ENCODE peak calls at places on chromosome 6, in eight cellular contexts. M is neural crest cell; N is astrocyte; Y is spleen; S is CD8-positive, alpha-beta T cell; Q is AG09319; R is AG09309; K is A673. U is an unnamed sample.

GRCh38 chr6:26217714-26218075 is 130.5 kb downstream of the HFE start:
- DNase-seq in M (no peak), N (no peak), Y (peak), S (no peak), Q (no peak), R (no peak), K (peak), U (no peak)

GRCh38 chr6:18488526-18489270 is 101.5 kb downstream of the RNF144B start:
- DNase-seq in M (no peak), N (peak), Y (no peak), S (no peak), Q (no peak), R (no peak), K (no peak), U (no peak)

GRCh38 chr6:151284431-151285060 is 44.8 kb downstream of the AKAP12 start:
- DNase-seq in M (no peak), N (no peak), Y (no peak), S (no peak), Q (no peak), R (no peak), K (peak), U (no peak)

GRCh38 chr6:122389704-122390103 is 9.7 kb upstream of the HSF2 start:
- DNase-seq in M (no peak), N (no peak), Y (no peak), S (no peak), Q (no peak), R (no peak), K (no peak), U (no peak)

GRCh38 chr6:113859349-113860164 is 2.4 kb downstream of the MARCKS start:
- DNase-seq in M (no peak), N (peak), Y (peak), S (no peak), Q (no peak), R (no peak), K (no peak), U (no peak)

GRCh38 chr6:144148891-144149290 is 1.4 kb upstream of the STX11 start:
- DNase-seq in M (no peak), N (no peak), Y (no peak), S (no peak), Q (no peak), R (no peak), K (no peak), U (no peak)

GRCh38 chr6:32700391-32701040 is 34.1 kb upstream of the HLA-DQB1 start:
- DNase-seq in M (peak), N (peak), Y (no peak), S (no peak), Q (peak), R (peak), K (peak), U (peak)

GRCh38 chr6:41159415-41160082 is 3.4 kb downstream of the TREM2 start:
- DNase-seq in M (no peak), N (no peak), Y (no peak), S (no peak), Q (no peak), R (no peak), K (no peak), U (no peak)

GRCh38 chr6:126607281-126607680 is 267.4 kb downstream of the CENPW start:
- DNase-seq in M (no peak), N (no peak), Y (no peak), S (no peak), Q (no peak), R (no peak), K (no peak), U (no peak)

GRCh38 chr6:130557481-130558112 is 191.8 kb downstream of the TMEM200A start:
- DNase-seq in M (no peak), N (no peak), Y (no peak), S (no peak), Q (no peak), R (no peak), K (no peak), U (no peak)

GRCh38 chr6:138115877-138116660 is 8.8 kb upstream of the PERP start:
- DNase-seq in M (no peak), N (peak), Y (peak), S (peak), Q (peak), R (peak), K (peak), U (no peak)

GRCh38 chr6:161104966-161105365 is 113.4 kb downstream of the MAP3K4 start:
- DNase-seq in M (no peak), N (peak), Y (no peak), S (no peak), Q (no peak), R (peak), K (no peak), U (no peak)

GRCh38 chr6:137821486-137821885 is 45.6 kb upstream of the TNFAIP3 start:
- DNase-seq in M (no peak), N (no peak), Y (no peak), S (no peak), Q (no peak), R (no peak), K (no peak), U (no peak)

GRCh38 chr6:87747646-87748045 is 45.6 kb upstream of the AKIRIN2 start:
- DNase-seq in M (no peak), N (no peak), Y (no peak), S (no peak), Q (no peak), R (no peak), K (no peak), U (no peak)

GRCh38 chr6:141848029-141848890 is 284.5 kb upstream of the GJE1 start:
- DNase-seq in M (no peak), N (peak), Y (no peak), S (no peak), Q (no peak), R (no peak), K (no peak), U (no peak)

DNA sequence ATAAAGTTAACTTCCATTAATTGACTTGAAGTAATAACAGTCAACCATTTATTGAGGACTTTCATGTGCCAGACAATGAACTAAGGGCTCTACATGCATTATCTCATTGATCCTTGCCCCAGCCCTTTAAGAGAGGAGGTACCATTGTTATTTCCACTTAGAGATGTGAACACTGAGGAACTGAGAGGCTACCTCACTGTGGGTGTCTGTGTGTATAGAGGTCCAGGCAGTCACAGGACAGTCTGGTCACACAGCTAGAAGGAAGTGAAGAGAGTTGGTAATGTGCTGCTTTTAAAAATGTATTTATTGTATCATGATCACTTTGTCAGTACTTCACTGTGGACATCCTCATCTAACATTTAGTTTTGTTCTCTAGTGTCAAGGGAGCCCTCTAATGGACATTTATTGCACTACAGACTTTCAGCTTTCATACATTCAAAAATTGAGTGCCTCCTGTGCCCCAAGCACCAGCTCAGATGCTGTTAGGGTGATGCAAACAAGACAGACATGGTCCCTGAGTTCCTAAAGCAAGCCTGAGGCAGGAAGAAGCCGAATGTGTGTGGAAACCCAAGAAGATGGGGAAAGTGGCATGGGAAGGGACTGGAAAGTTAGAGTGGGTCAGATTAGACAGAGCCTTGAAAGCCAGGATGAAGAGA is 122.9 kb downstream of the SLC16A10 start:
- DNase-seq in M (peak), N (peak), Y (no peak), S (no peak), Q (no peak), R (peak), K (peak), U (no peak)
- TF ChIP-seq CTCF in M (peak), N (peak), Y (peak), S (peak), Q (peak), R (peak), K (peak), U (peak)

DNA sequence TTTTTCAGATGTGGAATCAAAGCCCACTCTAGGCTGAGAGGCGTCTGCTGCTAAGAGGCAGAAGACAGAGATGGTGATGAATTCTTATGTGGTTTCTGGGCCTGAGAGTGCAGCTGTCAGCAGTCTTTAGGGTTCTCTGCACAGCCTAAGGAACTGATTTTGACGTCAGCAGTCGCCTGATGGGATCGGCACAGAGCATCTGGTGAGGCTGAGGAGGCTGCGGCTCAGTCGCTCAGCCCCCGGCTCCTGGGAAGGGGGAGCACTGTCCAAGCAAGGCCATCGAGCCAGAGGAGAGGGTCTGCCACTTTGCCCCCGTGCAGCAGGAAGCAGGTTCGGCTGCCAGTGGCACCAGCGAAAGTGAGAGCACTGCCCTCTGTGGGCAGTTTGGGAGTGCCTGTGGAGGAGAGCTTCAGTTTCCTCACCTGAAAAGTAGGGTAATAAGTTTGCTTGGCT is 92.5 kb downstream of the TCP11 start:
- DNase-seq in M (no peak), N (peak), Y (no peak), S (no peak), Q (no peak), R (no peak), K (no peak), U (no peak)
- TF ChIP-seq CTCF in M (peak), N (peak), Y (no peak), S (peak), Q (peak), R (peak), K (peak), U (no peak)

DNA sequence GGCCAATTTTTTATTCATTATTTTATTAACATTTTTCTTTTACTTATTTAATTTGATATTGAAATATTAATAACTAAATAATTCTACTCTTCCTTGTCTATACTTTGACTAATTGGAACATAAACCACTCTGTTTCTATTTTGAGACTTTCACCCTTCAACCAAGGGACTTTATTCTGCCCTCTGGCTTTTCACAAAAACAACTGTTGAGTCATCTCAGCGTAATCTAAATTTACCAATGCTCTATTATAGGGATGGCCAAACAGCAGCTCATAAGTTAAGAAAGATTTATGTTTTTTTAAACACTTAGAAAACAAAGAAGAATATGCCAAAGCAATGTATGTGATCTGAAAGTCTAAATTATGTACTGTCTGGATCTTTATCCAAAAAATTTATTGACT is 46.7 kb downstream of the DOP1A start:
- DNase-seq in M (no peak), N (peak), Y (no peak), S (no peak), Q (no peak), R (no peak), K (no peak), U (no peak)
- TF ChIP-seq CTCF in M (no peak), N (no peak), Y (no peak), S (no peak), Q (no peak), R (no peak), K (no peak), U (no peak)

DNA sequence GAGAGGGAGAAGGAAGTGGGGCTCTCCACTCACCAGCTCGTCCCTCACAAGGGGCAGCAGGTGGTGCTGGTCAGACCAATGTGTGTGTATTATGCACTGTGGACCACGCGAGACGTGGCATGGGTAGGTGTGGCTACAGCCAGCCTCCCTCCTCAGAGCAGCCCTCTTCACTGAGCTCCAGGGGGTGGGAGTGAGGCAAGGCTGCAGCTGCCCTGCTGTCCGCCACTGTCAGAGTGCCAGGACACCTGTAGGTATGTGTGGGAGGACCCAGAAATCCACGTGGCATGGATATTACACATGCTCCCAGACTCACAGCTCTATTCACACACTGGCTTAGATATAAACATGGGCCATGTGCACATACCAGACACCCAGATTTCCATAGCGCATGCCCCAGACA is 90.3 kb downstream of the VEGFA start:
- DNase-seq in M (no peak), N (no peak), Y (peak), S (no peak), Q (no peak), R (no peak), K (no peak), U (no peak)
- TF ChIP-seq CTCF in M (no peak), N (no peak), Y (no peak), S (no peak), Q (no peak), R (no peak), K (no peak), U (no peak)

GRCh38 chr6:169933251-169933821 is 181.9 kb downstream of the ERMARD start:
- DNase-seq in M (no peak), N (no peak), Y (no peak), S (no peak), Q (no peak), R (no peak), K (no peak), U (no peak)
- TF ChIP-seq CTCF in M (no peak), N (no peak), Y (no peak), S (no peak), Q (no peak), R (no peak), K (no peak), U (no peak)

GRCh38 chr6:38279423-38279822 is 360.3 kb downstream of the BTBD9 start:
- DNase-seq in M (no peak), N (no peak), Y (no peak), S (no peak), Q (no peak), R (no peak), K (no peak), U (no peak)
- TF ChIP-seq CTCF in M (no peak), N (no peak), Y (no peak), S (no peak), Q (peak), R (peak), K (peak), U (peak)

GRCh38 chr6:77463308-77463880 is at the start of gene HTR1B:
- DNase-seq in M (peak), N (peak), Y (no peak), S (no peak), Q (no peak), R (no peak), K (no peak), U (peak)

GRCh38 chr6:77463881-77464867 is 883 bp upstream of the HTR1B start:
- DNase-seq in M (peak), N (no peak), Y (no peak), S (no peak), Q (no peak), R (no peak), K (no peak), U (peak)

GRCh38 chr6:77468939-77469338 is 5.6 kb upstream of the HTR1B start:
- DNase-seq in M (no peak), N (no peak), Y (no peak), S (no peak), Q (no peak), R (no peak), K (no peak), U (no peak)

GRCh38 chr6:77467038-77467437 is 3.7 kb upstream of the HTR1B start:
- DNase-seq in M (no peak), N (peak), Y (no peak), S (no peak), Q (no peak), R (no peak), K (no peak), U (no peak)

DNA sequence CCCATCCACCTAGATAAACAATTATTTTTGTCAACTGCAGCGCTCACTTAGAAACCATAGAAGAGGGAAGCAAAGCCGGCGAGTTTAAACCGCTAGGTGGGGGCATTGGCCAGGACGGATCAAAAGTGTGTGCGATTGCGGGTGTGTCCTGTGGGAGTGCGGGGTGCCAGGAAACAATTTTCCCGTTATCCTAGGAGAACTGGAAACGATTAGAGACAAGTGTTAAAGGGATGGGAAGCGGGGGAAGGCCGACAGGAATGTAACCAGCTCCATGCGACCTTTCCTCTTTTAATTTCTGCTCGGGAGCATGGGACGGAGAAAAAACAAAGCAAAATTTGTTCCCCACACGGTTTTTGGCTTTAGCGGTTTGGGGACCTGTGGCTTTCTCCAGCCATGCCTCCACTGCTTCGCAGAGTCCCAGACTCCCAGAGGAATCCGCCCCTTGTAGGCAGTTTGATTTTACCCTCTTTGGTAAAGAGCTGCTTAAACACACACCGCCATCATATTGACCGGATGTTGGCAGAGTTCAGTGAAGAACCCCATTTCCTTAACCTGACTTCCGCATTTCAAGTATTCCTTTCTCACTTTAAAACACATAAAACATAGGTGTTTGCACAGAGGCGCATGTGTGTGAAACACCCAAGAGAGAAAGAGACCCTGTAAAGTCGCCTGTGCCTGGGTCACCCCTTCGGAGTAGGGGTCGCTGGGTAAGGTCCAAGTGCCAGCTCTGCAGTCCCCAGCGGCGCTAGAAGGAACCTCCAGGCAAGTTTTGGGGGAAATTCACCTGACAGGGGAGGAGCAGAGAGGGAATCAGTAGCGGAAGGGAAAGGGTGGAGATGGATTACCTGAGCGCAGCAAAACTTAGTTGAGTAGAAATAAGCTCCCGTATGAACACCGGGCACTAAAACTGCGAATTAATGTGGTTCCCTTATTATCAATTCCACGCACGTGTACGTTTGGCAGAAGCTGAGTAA is 3.1 kb upstream of the HTR1B start:
- DNase-seq in M (peak), N (peak), Y (no peak), S (no peak), Q (no peak), R (no peak), K (peak), U (peak)
- TF ChIP-seq CTCF in M (peak), N (peak), Y (no peak), S (no peak), Q (peak), R (peak), K (peak), U (peak)